ENCODE peak calls at places on chromosomes 3 and 15, in ten cellular contexts. N, E, A, T, J, O, C, V, U and K are unnamed samples. For H3K27me3, the result is how much of the 10 kb centered on the place peaks cover.

GRCh38 chr15:64667736-64668161 is 107.6 kb downstream of the RBPMS2 start:
- DNase-seq in N (peak), E (no peak), A (no peak), T (no peak), J (peak), O (no peak), C (no peak), V (no peak), U (no peak), K (no peak)

GRCh38 chr15:85581495-85581894 is 201.1 kb downstream of the AKAP13 start:
- DNase-seq in N (no peak), E (no peak), A (no peak), T (peak), J (no peak), O (peak), C (peak), V (no peak), U (peak), K (peak)

GRCh38 chr3:126352476-126353454 is 4.4 kb downstream of the KLF15 start:
- DNase-seq in N (no peak), E (no peak), A (no peak), T (no peak), J (peak), O (peak), C (peak), V (no peak), U (no peak), K (peak)

GRCh38 chr3:82707035-82707434 is 945.6 kb upstream of the GBE1 start:
- DNase-seq in N (no peak), E (peak), A (no peak), T (no peak), J (no peak), O (no peak), C (no peak), V (no peak), U (no peak), K (peak)

GRCh38 chr15:100598655-100599054 is 3.3 kb downstream of the LINS1 start:
- DNase-seq in N (no peak), E (no peak), A (no peak), T (no peak), J (no peak), O (no peak), C (no peak), V (no peak), U (no peak), K (no peak)

GRCh38 chr3:153658151-153658550 is 463.0 kb upstream of the ARHGEF26 start:
- DNase-seq in N (no peak), E (no peak), A (no peak), T (no peak), J (no peak), O (no peak), C (no peak), V (no peak), U (no peak), K (peak)

GRCh38 chr3:147195896-147196295 is 210.4 kb downstream of the ZIC4 start:
- DNase-seq in N (no peak), E (no peak), A (no peak), T (no peak), J (peak), O (no peak), C (no peak), V (no peak), U (no peak), K (no peak)

GRCh38 chr3:161430307-161430706 is 59.0 kb upstream of the SPTSSB start:
- DNase-seq in N (no peak), E (no peak), A (no peak), T (no peak), J (no peak), O (no peak), C (no peak), V (no peak), U (no peak), K (no peak)

GRCh38 chr15:74433592-74434259 is at the start of gene SEMA7A:
- DNase-seq in N (no peak), E (peak), A (peak), T (peak), J (peak), O (peak), C (peak), V (peak), U (peak), K (peak)

GRCh38 chr3:75012791-75013190 is 398.3 kb upstream of the CNTN3 start:
- DNase-seq in N (no peak), E (no peak), A (no peak), T (no peak), J (no peak), O (no peak), C (no peak), V (no peak), U (no peak), K (no peak)

GRCh38 chr15:50046868-50047267 is 72.2 kb downstream of the ATP8B4 start:
- DNase-seq in N (no peak), E (no peak), A (no peak), T (no peak), J (peak), O (no peak), C (no peak), V (no peak), U (no peak), K (no peak)

GRCh38 chr3:120615863-120616599 is 19.9 kb downstream of the NDUFB4 start:
- DNase-seq in N (no peak), E (no peak), A (no peak), T (no peak), J (peak), O (no peak), C (peak), V (peak), U (peak), K (no peak)

GRCh38 chr3:72924055-72924454 is 36.2 kb downstream of the GXYLT2 start:
- DNase-seq in N (no peak), E (peak), A (no peak), T (no peak), J (no peak), O (no peak), C (no peak), V (peak), U (no peak), K (no peak)

GRCh38 chr15:56425976-56426375 is 39.0 kb downstream of the MNS1 start:
- DNase-seq in N (no peak), E (no peak), A (no peak), T (no peak), J (no peak), O (no peak), C (no peak), V (no peak), U (no peak), K (no peak)

GRCh38 chr3:123813876-123814275 is 70.3 kb downstream of the MYLK start:
- DNase-seq in N (no peak), E (no peak), A (no peak), T (no peak), J (no peak), O (no peak), C (no peak), V (no peak), U (peak), K (no peak)

GRCh38 chr15:39075756-39076341 is 505.0 kb upstream of the THBS1 start:
- DNase-seq in N (no peak), E (no peak), A (no peak), T (no peak), J (no peak), O (no peak), C (no peak), V (no peak), U (no peak), K (no peak)

GRCh38 chr15:59532770-59533379 is 78.7 kb upstream of the GCNT3 start:
- DNase-seq in N (peak), E (peak), A (no peak), T (no peak), J (peak), O (no peak), C (peak), V (peak), U (peak), K (peak)

GRCh38 chr15:48021336-48022086 is 99.3 kb upstream of the SLC24A5 start:
- DNase-seq in N (no peak), E (no peak), A (no peak), T (no peak), J (peak), O (no peak), C (no peak), V (no peak), U (no peak), K (peak)

GRCh38 chr3:142987080-142987700 is 14.2 kb upstream of the U2SURP start:
- DNase-seq in N (no peak), E (peak), A (no peak), T (no peak), J (peak), O (no peak), C (no peak), V (no peak), U (no peak), K (peak)

GRCh38 chr3:186013312-186013711 is 75.5 kb upstream of the TRA2B start:
- DNase-seq in N (no peak), E (no peak), A (no peak), T (no peak), J (no peak), O (no peak), C (no peak), V (no peak), U (no peak), K (no peak)
- H3K27me3 ChIP-seq in N (under half), E (under half), A (under half), T (under half), J (under half), O (under half), C (under half), V (under half), U (under half), K (under half)

DNA sequence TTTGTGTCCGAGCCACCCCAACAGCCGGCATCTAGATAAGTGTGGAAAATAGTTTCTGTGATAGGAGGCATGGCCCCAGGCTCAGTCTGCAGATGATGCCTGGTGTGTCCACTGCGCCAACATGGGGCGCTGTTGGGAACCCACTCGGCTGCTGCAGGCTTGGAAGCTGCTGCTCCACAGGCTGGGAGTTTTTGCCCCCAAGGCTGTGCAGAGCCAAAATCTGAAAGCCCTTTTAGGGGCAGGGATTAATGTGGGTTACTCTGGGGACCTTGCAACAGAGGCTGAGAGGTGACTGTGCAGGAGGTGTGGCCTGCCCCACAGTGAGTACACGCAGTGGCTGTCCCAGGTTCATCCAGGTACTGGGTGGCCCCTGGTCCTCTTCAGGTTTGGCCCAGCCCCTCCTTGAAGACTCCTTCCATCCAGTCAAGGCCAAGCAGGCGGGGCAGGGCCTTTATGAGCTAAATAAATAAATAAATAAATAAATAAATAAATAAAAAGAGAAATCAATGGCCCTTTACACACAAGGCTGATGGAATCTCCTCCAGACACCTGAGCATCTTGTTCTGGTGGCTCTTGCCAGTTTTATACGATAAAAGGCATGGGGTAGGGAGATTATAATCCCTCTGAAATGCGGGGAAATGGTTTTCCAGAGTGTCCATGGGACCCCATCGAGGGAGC is 73.8 kb downstream of the AAGAB start:
- DNase-seq in N (no peak), E (peak), A (no peak), T (no peak), J (no peak), O (no peak), C (no peak), V (no peak), U (no peak), K (no peak)
- TF ChIP-seq CTCF in N (no peak), E (peak), A (no peak), T (no peak), J (peak), O (no peak), C (no peak), V (peak), U (no peak), K (peak)

GRCh38 chr3:63967675-63968611 is 55.4 kb downstream of the PSMD6 start:
- DNase-seq in N (no peak), E (peak), A (peak), T (no peak), J (peak), O (peak), C (peak), V (peak), U (peak), K (peak)
- H3K4me3 ChIP-seq in N (peak), E (peak), A (peak), T (peak), J (no peak), O (peak), C (no peak), V (peak), U (peak), K (no peak)

GRCh38 chr3:194135806-194136518 is at the start of gene HES1:
- DNase-seq in N (peak), E (peak), A (no peak), T (peak), J (peak), O (peak), C (peak), V (peak), U (peak), K (peak)
- H3K27me3 ChIP-seq in N (under half), E (under half), A (under half), T (under half), J (under half), O (under half), C (under half), V (under half), U (under half), K (under half)

DNA sequence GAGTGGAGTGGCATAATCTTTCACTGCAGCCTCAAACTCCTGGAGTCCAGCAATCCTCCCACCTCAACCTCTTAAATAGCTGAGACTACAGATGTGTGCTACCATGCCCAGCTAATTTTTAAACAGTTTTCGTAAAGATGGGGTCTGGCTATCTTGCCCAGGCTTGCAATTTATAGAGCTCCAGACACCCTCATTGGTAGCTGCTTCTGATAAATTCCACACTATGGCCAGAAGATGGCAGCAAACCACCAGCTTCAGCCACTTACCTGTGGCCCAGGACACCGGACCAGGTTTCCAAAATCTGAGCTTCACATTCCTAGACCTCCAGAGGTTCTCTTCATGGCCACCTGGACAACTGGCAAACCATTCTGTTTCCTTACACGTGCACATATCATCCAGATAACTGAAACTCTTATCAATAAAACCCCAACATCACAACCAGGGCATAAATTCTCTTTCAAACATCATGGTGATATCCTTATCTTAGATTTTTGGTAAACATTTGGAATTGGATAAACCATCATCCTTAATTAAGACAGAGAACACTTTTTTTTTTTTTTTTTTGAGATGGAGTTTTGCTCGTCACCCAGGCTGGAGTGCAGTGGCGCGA is 28.9 kb downstream of the FBXW12 start:
- DNase-seq in N (no peak), E (peak), A (peak), T (peak), J (peak), O (peak), C (peak), V (peak), U (peak), K (peak)
- TF ChIP-seq CTCF in N (peak), E (peak), A (peak), T (peak), J (peak), O (peak), C (peak), V (peak), U (peak), K (peak)

DNA sequence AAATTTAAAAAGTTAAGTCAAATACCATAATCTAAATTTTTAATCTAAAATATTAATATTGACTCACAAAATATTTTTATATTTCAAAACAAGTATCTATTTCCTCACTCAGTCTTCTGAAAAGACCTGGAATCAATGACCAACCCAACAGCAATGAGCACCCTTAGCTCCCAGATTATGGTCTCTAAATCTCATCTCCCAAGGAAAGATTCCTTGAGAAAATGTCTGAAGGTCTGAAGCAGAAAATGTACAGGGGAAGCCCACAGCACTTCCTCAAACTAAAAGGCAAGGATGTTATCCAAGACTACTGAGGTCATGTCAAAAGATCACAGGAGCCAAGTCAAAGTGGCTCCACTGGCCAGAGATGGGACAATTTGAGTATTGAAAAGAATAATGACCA is 51.0 kb upstream of the SLCO2A1 start:
- DNase-seq in N (no peak), E (no peak), A (no peak), T (no peak), J (no peak), O (no peak), C (no peak), V (no peak), U (no peak), K (no peak)
- H3K4me3 ChIP-seq in N (no peak), E (no peak), A (no peak), T (no peak), J (no peak), O (no peak), C (no peak), V (no peak), U (no peak), K (no peak)

GRCh38 chr3:178201714-178202113 is 334.5 kb upstream of the KCNMB2 start:
- DNase-seq in N (no peak), E (no peak), A (no peak), T (no peak), J (no peak), O (no peak), C (no peak), V (no peak), U (no peak), K (no peak)
- H3K27me3 ChIP-seq in N (under half), E (under half), A (under half), T (under half), J (under half), O (under half), C (under half), V (under half), U (under half), K (under half)

GRCh38 chr3:97969541-97969940 is 2.7 kb downstream of the RIOX2 start:
- DNase-seq in N (no peak), E (no peak), A (no peak), T (no peak), J (no peak), O (no peak), C (no peak), V (no peak), U (no peak), K (no peak)

GRCh38 chr3:97970929-97971460 is 1.2 kb downstream of the RIOX2 start:
- DNase-seq in N (no peak), E (no peak), A (no peak), T (no peak), J (no peak), O (no peak), C (no peak), V (no peak), U (no peak), K (no peak)

GRCh38 chr3:97972976-97973375 is 745 bp upstream of the RIOX2 start:
- DNase-seq in N (no peak), E (no peak), A (no peak), T (no peak), J (no peak), O (no peak), C (no peak), V (no peak), U (no peak), K (no peak)

GRCh38 chr3:97970131-97970530 is 2.1 kb downstream of the RIOX2 start:
- DNase-seq in N (no peak), E (no peak), A (no peak), T (no peak), J (no peak), O (no peak), C (no peak), V (no peak), U (no peak), K (no peak)

DNA sequence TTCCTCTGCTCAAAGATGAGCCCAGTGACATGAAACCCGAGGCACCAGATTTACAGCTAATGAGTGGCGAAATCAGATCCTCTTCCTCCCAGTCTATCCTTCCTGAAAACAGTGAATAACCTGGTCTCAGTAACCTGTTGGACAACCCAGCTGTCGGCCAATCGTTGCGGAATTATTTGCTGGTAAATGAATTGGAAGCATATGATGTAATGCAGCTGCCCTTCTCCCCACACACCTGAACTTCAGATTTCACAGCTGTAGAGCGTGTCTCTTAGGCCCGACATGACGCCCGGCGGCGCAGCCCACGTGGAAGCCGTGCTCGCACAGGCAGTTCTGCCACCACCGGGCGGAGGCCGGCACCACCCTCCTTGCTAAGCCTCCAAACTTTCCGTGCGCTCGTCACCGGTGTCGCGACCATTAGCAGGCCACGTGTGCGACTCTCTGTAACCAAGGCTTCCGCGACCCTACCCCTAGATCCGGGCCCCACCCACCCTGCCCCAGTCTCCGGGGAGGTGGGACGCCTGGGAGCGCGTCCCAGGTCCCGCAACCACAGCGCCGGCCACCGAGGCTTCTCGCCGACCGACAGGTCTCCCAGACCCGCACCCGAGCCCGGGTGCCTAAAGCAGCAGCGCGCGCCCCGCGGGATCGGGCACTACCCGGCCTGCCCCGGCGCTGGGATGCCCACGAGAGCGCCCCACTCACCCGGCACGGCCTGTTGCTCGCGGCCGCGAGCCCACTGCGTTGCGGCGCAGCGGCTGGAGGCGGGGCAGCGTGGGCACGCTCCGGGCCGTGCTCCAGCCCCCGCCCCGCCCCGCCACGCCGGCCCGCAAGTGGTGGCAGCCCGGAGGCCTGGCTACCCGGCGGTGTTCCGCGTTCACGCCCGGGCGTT is at the start of gene RIOX2:
- DNase-seq in N (no peak), E (peak), A (peak), T (peak), J (peak), O (peak), C (peak), V (peak), U (peak), K (peak)
- TF ChIP-seq CTCF in N (peak), E (no peak), A (no peak), T (no peak), J (no peak), O (peak), C (no peak), V (peak), U (peak), K (no peak)

DNA sequence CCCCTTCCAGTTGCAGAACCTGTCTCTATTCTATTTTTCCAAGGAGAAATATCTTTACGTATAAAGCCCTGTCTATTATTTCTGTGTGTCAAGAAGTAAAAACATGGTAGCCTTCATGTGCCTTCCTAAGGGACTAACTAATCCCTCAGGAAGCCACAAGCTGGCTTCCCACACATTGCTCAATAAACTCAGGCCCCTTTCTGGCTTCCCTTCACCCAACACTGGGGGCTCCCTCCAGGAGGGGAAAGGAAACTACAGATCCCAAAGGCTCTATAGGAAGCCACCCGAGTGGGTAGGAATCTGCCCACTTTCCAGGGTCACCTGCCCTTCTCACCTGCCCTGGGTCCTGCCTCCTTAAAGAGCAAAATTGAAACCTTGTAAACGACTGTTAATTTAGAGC is 4.6 kb downstream of the TLE3 start:
- DNase-seq in N (no peak), E (no peak), A (no peak), T (no peak), J (no peak), O (peak), C (no peak), V (no peak), U (no peak), K (no peak)
- H3K4me3 ChIP-seq in N (peak), E (no peak), A (no peak), T (no peak), J (no peak), O (no peak), C (no peak), V (no peak), U (no peak), K (no peak)